ENCODE peak calls at places on chromosomes 12 and 14, in seven cellular contexts. B is fibroblast of pulmonary artery, L is ascending aorta, H is skeletal muscle cell, Q is Peyer's patch, J is astrocyte of the spinal cord, T is right atrium auricular region. G is an unnamed sample.

GRCh38 chr12:101552277-101552676 is 42.5 kb upstream of the MYBPC1 start:
- DNase-seq in J (no peak), Q (no peak), B (peak; percentile 33), L (no peak), T (peak; percentile 61), H (peak; percentile 26), G (no peak)

GRCh38 chr14:64060199-64060545 is 207.4 kb downstream of the SYNE2 start:
- DNase-seq in Q (no peak), L (no peak), B (no peak), H (no peak), J (no peak), T (no peak), G (no peak)

GRCh38 chr12:78746001-78746400 is 118.6 kb upstream of the SYT1 start:
- DNase-seq in J (no peak), Q (no peak), T (no peak), H (no peak), B (no peak), L (no peak), G (no peak)

GRCh38 chr12:108517288-108518100 is 2.4 kb downstream of the FICD start:
- DNase-seq in L (peak; percentile 61), T (no peak), H (no peak), B (no peak), Q (no peak), J (no peak), G (no peak)

GRCh38 chr12:112555621-112556233 is 137.0 kb downstream of the PTPN11 start:
- DNase-seq in B (no peak), H (no peak), L (no peak), J (no peak), T (no peak), Q (no peak), G (no peak)

GRCh38 chr14:92607702-92608429 is 94.3 kb downstream of the RIN3 start:
- DNase-seq in T (no peak), H (peak; percentile 90), L (no peak), Q (no peak), B (peak; percentile 93), J (peak; percentile 79), G (peak; percentile 53)

GRCh38 chr12:84507914-84508313 is 404.7 kb downstream of the SLC6A15 start:
- DNase-seq in B (no peak), H (no peak), Q (no peak), J (peak; percentile 3), T (no peak), L (no peak), G (peak; percentile 5)

GRCh38 chr14:101737414-101738367 is 23.8 kb upstream of the PPP2R5C start:
- DNase-seq in L (no peak), B (no peak), J (no peak), H (no peak), Q (no peak), T (no peak), G (no peak)

GRCh38 chr14:95329941-95330340 is 10.2 kb upstream of the CLMN start:
- DNase-seq in L (no peak), T (no peak), B (no peak), H (no peak), J (no peak), Q (no peak), G (no peak)

GRCh38 chr12:116259800-116260589 is 17.5 kb downstream of the MED13L start:
- DNase-seq in B (no peak), J (no peak), L (no peak), H (no peak), Q (no peak), T (no peak), G (no peak)

GRCh38 chr12:70032076-70032475 is 207.0 kb downstream of the MYRFL start:
- DNase-seq in L (no peak), T (no peak), Q (no peak), H (no peak), B (no peak), J (no peak), G (no peak)

GRCh38 chr12:100862600-100863149 is 68.1 kb downstream of the ANO4 start:
- DNase-seq in J (no peak), Q (no peak), B (no peak), H (no peak), T (no peak), L (no peak), G (no peak)

GRCh38 chr14:66216763-66217162 is 269.4 kb upstream of the CCDC196 start:
- DNase-seq in B (no peak), J (no peak), L (no peak), Q (no peak), T (no peak), H (no peak), G (no peak)

GRCh38 chr12:28909291-28909690 is 239.8 kb upstream of the FAR2 start:
- DNase-seq in J (peak; percentile 33), H (no peak), T (no peak), Q (no peak), L (no peak), B (peak; percentile 12), G (peak; percentile 9)

GRCh38 chr12:28908646-28909045 is 240.4 kb upstream of the FAR2 start:
- DNase-seq in B (no peak), L (no peak), Q (no peak), H (no peak), T (no peak), J (no peak), G (no peak)

GRCh38 chr12:28899951-28900350 is 249.1 kb upstream of the FAR2 start:
- DNase-seq in J (peak; percentile 82), B (peak; percentile 31), Q (no peak), H (peak; percentile 85), T (no peak), L (no peak), G (peak; percentile 84)

DNA sequence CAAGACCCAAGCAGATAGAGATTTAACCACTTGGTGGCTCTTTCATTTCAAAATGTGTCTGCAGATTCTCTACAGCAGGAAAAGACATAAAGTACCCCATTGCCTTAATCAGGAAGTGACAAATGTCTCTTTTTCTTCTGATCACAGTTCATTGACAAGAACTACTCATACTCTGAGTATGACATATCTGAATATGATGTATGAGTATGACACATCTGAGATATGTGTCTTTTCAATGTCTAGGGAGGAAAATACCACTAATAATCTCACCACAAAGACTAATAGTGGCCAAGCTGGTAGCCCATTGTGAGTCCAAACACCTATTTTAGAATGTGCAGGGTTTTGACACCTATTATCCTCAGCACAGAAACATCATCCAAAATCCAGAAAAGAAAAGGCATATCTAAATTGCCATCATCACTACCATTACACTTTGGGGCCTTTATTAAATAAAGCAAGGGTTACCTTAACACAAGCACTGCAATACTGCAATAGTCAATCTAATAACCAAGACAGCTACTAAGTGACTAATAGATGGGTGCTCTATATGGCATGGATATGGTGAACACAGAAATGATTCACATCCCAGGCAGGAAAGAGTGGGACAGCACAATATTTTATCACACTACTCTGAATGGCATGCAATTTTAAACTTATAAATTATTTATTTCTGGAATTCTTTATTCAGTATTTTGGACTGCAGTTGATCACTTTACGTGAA is 243.7 kb upstream of the FAR2 start:
- DNase-seq in H (no peak), T (no peak), B (no peak), L (no peak), J (no peak), Q (no peak), G (no peak)
- H3K4me3 ChIP-seq in H (no peak overlapping the region), T (no peak overlapping the region), B (no peak overlapping the region), L (no peak overlapping the region), J (no peak overlapping the region), Q (no peak overlapping the region), G (no peak overlapping the region)

GRCh38 chr14:99270491-99271287 is 1.3 kb downstream of the BCL11B start:
- DNase-seq in Q (no peak), L (peak; percentile 53), B (no peak), J (no peak), T (no peak), H (no peak), G (no peak)

GRCh38 chr14:99267871-99268775 is 3.9 kb downstream of the BCL11B start:
- DNase-seq in L (peak; percentile 42), B (no peak), J (no peak), Q (peak; percentile 45), H (no peak), T (no peak), G (no peak)

GRCh38 chr14:99266181-99267178 is 5.5 kb downstream of the BCL11B start:
- DNase-seq in J (peak; percentile 70), Q (peak; percentile 91), T (peak; percentile 73), B (peak; percentile 73), L (peak; percentile 78), H (peak; percentile 17), G (peak; percentile 66)

GRCh38 chr14:99271288-99271941 is 582 bp downstream of the BCL11B start:
- DNase-seq in T (no peak), B (no peak), H (no peak), J (no peak), Q (no peak), L (no peak), G (no peak)

DNA sequence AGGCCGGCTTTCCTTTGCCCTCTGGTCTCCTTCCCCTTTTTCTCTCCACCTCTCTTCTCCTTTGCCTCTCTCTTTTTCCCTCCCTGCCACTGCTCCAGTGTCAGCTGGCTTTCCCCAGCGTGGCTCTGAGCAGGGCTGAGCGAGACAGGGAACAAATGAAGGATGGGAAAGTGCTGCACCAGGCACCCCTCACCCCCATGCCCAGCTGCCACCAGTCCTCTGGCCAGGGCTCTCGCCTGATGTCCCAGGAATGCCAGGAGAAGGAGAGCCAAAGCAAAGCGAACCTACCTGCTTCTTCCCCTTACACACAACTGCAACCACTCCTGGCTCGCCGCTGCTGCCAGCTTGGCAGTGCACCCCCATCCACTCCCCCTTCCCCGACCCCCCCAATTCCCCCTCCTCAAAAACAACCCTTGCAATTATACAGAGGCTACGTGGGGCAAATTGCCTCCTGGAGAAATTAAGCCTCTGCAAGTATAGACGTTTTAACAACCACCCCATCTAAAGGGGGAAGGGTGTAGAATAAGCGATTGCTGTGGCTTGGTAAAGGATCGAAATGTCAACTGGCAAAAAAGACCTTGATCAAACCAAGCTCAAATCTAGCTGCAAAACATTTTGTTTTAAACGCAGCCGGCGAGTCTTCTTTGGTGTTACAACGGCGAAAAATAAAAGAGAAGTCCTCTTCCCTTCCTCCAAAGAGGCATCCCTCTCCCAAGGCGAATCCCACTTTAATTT is 3.1 kb downstream of the BCL11B start:
- DNase-seq in H (no peak), L (no peak), B (no peak), Q (peak; percentile 45), T (no peak), J (no peak), G (no peak)
- H3K4me3 ChIP-seq in H (peak overlapping the region; percentile 66), L (peak overlapping the region; percentile 56), B (no peak overlapping the region), Q (peak overlapping the region; percentile 84), T (no peak overlapping the region), J (no peak overlapping the region), G (no peak overlapping the region)

GRCh38 chr12:4829161-4829792 is 80.4 kb upstream of the KCNA1 start:
- DNase-seq in T (no peak), H (no peak), L (no peak), Q (no peak), J (no peak), B (no peak), G (no peak)
- H3K4me3 ChIP-seq in T (no peak overlapping the region), H (no peak overlapping the region), L (no peak overlapping the region), Q (no peak overlapping the region), J (no peak overlapping the region), B (no peak overlapping the region), G (no peak overlapping the region)

DNA sequence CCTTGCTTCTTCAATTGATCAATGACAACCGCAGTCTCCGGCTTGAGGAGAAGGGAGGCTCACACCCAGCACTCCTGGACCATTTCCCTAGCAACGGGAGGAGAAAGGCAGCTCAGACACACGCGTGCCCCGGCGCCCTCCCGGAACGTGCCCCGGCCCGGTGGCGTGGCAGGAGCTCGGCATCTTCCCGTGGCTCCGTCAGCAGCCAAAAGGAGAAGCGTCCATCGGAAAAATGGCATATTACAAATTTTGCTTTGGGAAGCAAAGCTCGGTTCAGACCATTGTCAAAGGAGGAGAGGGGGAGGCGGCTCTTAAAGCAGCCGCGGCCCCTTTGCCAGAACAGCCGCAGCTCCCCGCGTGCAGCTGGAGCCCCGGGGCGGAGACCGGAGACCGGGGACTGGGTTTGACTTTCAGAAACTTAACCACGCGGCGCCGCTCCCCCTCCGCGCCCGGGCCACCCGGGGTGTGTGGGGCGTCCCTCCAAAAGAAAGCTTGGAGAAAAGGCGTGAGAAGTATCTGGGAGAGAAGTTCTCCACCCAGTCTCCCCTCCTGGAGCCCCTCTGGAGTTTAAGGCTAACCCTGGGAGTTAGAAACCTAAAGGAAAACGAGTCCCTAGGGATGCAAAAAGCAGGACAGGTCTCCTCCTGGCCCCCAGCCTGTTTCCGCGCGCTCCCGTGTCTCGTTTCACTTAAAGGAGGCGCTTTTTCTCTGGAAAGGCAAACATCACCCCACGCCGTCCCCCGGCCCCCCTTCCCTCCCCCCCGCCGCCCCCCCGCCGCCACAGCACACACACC is 532 bp downstream of the PPFIA2 start:
- DNase-seq in B (peak; percentile 27), Q (no peak), T (no peak), H (no peak), L (peak; percentile 68), J (peak; percentile 41), G (peak; percentile 22)
- H3K4me3 ChIP-seq in B (peak overlapping the region; percentile 49), Q (peak overlapping the region; percentile 24), T (peak overlapping the region; percentile 49), H (peak overlapping the region; percentile 54), L (peak overlapping the region; percentile 95), J (peak overlapping the region; percentile 62), G (peak overlapping the region; percentile 66)

G was measured in brain microvascular endothelial cell.